ENCODE peak calls at places on chromosomes 11 and 22, in ten cellular contexts. L is activated T-helper 1 cell treated with anti-CD3 and anti-CD28 coated beads, Interleukin-2, amount 50 U/mL, for 16 hours; U is stimulated activated CD4-positive, alpha-beta T cell treated with anti-CD3 and anti-CD28 coated beads, Interleukin-15, amount 100 ng/mL, for 24 hours; Q is amygdala; W is uterus; V is activated CD8-positive, alpha-beta T cell treated with anti-CD3 and anti-CD28 coated beads for 36 hours; O is activated CD4-positive, alpha-beta T cell treated with anti-CD3 and anti-CD28 coated beads, Interleukin-2, amount 50 U/mL, for 24 hours; E is GM18507; A is iris pigment epithelial cell; Y is non-pigmented ciliary epithelial cell. D is an unnamed sample.

GRCh38 chr11:417652-418342 is 3.0 kb upstream of the SIGIRR start:
- DNase-seq in L (no peak), U (no peak), Q (no peak), W (no peak), V (peak), O (no peak), E (no peak), A (no peak), Y (no peak), D (no peak)

GRCh38 chr11:60133917-60134316 is 45.5 kb downstream of the MS4A2 start:
- DNase-seq in L (no peak), U (no peak), Q (no peak), W (no peak), V (no peak), O (no peak), E (no peak), A (no peak), Y (no peak), D (no peak)

GRCh38 chr11:94511932-94512781 is at the start of gene C11orf97:
- DNase-seq in L (peak), U (peak), Q (no peak), W (peak), V (peak), O (peak), E (no peak), A (peak), Y (no peak), D (no peak)

GRCh38 chr22:44406581-44407403 is 91.2 kb downstream of the RTL6 start:
- DNase-seq in L (no peak), U (no peak), Q (no peak), W (no peak), V (no peak), O (no peak), E (no peak), A (peak), Y (no peak), D (no peak)

GRCh38 chr11:17208257-17208999 is 642 bp upstream of the PIK3C2A start:
- DNase-seq in L (no peak), U (peak), Q (no peak), W (peak), V (peak), O (no peak), E (peak), A (peak), Y (no peak), D (peak)

GRCh38 chr22:26474687-26475086 is 8.9 kb downstream of the HPS4 start:
- DNase-seq in L (no peak), U (no peak), Q (no peak), W (no peak), V (no peak), O (no peak), E (no peak), A (peak), Y (no peak), D (no peak)

GRCh38 chr22:44526431-44527115 is 28.5 kb upstream of the RTL6 start:
- DNase-seq in L (no peak), U (no peak), Q (no peak), W (no peak), V (no peak), O (no peak), E (no peak), A (no peak), Y (no peak), D (no peak)

GRCh38 chr11:130037881-130038601 is 31.7 kb upstream of the APLP2 start:
- DNase-seq in L (no peak), U (no peak), Q (no peak), W (no peak), V (no peak), O (no peak), E (no peak), A (peak), Y (no peak), D (no peak)

GRCh38 chr11:4202749-4203148 is 108.2 kb downstream of the RRM1 start:
- DNase-seq in L (no peak), U (no peak), Q (no peak), W (no peak), V (no peak), O (no peak), E (no peak), A (no peak), Y (no peak), D (no peak)

GRCh38 chr11:43282607-43283440 is 29.0 kb upstream of the API5 start:
- DNase-seq in L (peak), U (peak), Q (no peak), W (no peak), V (peak), O (peak), E (peak), A (peak), Y (no peak), D (peak)

GRCh38 chr11:81002374-81002773 is 1561.5 kb upstream of the TENM4 start:
- DNase-seq in L (no peak), U (no peak), Q (no peak), W (no peak), V (no peak), O (no peak), E (no peak), A (no peak), Y (no peak), D (no peak)

GRCh38 chr11:47848636-47849155 is 546 bp upstream of the NUP160 start:
- DNase-seq in L (no peak), U (no peak), Q (no peak), W (no peak), V (no peak), O (no peak), E (no peak), A (no peak), Y (no peak), D (no peak)

GRCh38 chr11:87722756-87723599 is 452.3 kb downstream of the RAB38 start:
- DNase-seq in L (no peak), U (peak), Q (no peak), W (no peak), V (peak), O (no peak), E (no peak), A (peak), Y (no peak), D (no peak)

GRCh38 chr22:48494256-48494967 is 1333.3 kb downstream of the BRD1 start:
- DNase-seq in L (no peak), U (no peak), Q (no peak), W (no peak), V (no peak), O (no peak), E (no peak), A (no peak), Y (no peak), D (no peak)

GRCh38 chr22:40533712-40534378 is 102.7 kb downstream of the MRTFA start:
- DNase-seq in L (no peak), U (peak), Q (no peak), W (no peak), V (peak), O (no peak), E (peak), A (peak), Y (peak), D (no peak)

GRCh38 chr22:31173386-31174145 is 13.6 kb downstream of the RNF185 start:
- DNase-seq in L (no peak), U (peak), Q (no peak), W (no peak), V (peak), O (no peak), E (no peak), A (peak), Y (peak), D (no peak)

D was measured in HFF-Myc.